ENCODE peak calls at places on chromosomes 4 and X, in five cellular contexts. H is aorta; L is psoas muscle; J is SJSA1; E is effector memory CD4-positive, alpha-beta T cell. V is an unnamed sample. For H3K4me1 and H3K9me3, the result is how much of the 10 kb centered on the place peaks cover.

GRCh38 chrX:100413231-100413630 is 3.2 kb upstream of the PCDH19 start:
- DNase-seq in H (no peak), E (no peak), J (no peak), L (no peak), V (peak)

GRCh38 chrX:7120578-7121219 is 26.8 kb upstream of the STS start:
- DNase-seq in J (no peak), H (no peak), L (no peak), E (no peak), V (no peak)

GRCh38 chrX:82224961-82225360 is 1023.1 kb downstream of the SH3BGRL start:
- DNase-seq in H (no peak), J (no peak), E (no peak), L (no peak), V (no peak)

GRCh38 chr4:75733369-75733768 is 9.0 kb downstream of the USO1 start:
- DNase-seq in L (no peak), J (no peak), H (no peak), E (no peak), V (no peak)

GRCh38 chr4:25925486-25926201 is 11.6 kb downstream of the SMIM20 start:
- DNase-seq in J (no peak), E (peak), L (no peak), H (no peak), V (peak)

GRCh38 chr4:82774711-82775171 is 23.9 kb downstream of the SCD5 start:
- DNase-seq in J (no peak), L (no peak), H (no peak), E (no peak), V (no peak)

GRCh38 chr4:55378617-55379467 is 16.9 kb upstream of the TMEM165 start:
- DNase-seq in H (no peak), J (peak), E (no peak), L (no peak), V (peak)

GRCh38 chrX:72685810-72686465 is 28.2 kb downstream of the PHKA1 start:
- DNase-seq in L (no peak), E (no peak), H (no peak), J (no peak), V (no peak)

GRCh38 chrX:8803326-8803725 is 2.1 kb upstream of the FAM9A start:
- DNase-seq in J (no peak), L (no peak), H (no peak), E (no peak), V (no peak)

GRCh38 chr4:57405359-57405758 is 295.2 kb upstream of the IGFBP7 start:
- DNase-seq in H (no peak), J (no peak), E (no peak), L (no peak), V (no peak)

GRCh38 chr4:176824645-176825366 is 32.1 kb upstream of the VEGFC start:
- DNase-seq in L (no peak), J (no peak), E (no peak), H (no peak), V (no peak)

GRCh38 chr4:146255463-146255862 is 41.1 kb downstream of the REELD1 start:
- DNase-seq in E (no peak), L (no peak), J (no peak), H (no peak), V (no peak)

GRCh38 chr4:103365285-103365684 is 167.1 kb upstream of the CENPE start:
- DNase-seq in H (no peak), L (no peak), J (no peak), E (no peak), V (no peak)

GRCh38 chrX:13742397-13743176 is 8.0 kb downstream of the OFD1 start:
- DNase-seq in L (no peak), J (no peak), H (no peak), E (peak), V (no peak)

GRCh38 chr4:13415068-13415785 is 68.9 kb downstream of the RAB28 start:
- DNase-seq in L (peak), H (peak), E (no peak), J (no peak), V (no peak)

GRCh38 chrX:115642895-115643530 is 82.0 kb downstream of the PLS3 start:
- DNase-seq in L (no peak), H (no peak), E (no peak), J (peak), V (peak)

GRCh38 chr4:128512161-128512560 is 224.5 kb upstream of the PGRMC2 start:
- DNase-seq in E (no peak), L (no peak), H (no peak), J (no peak), V (no peak)

GRCh38 chrX:24668111-24668510 is 21.0 kb upstream of the PCYT1B start:
- DNase-seq in E (no peak), L (no peak), J (no peak), H (no peak), V (peak)

GRCh38 chr4:74768857-74769525 is 25.3 kb downstream of the BTC start:
- DNase-seq in H (no peak), L (no peak), E (no peak), J (no peak), V (no peak)

GRCh38 chr4:27008693-27009092 is 148.1 kb downstream of the STIM2 start:
- DNase-seq in H (no peak), J (no peak), L (no peak), E (no peak), V (no peak)

GRCh38 chr4:87078987-87079469 is 141.4 kb downstream of the KLHL8 start:
- DNase-seq in E (no peak), J (peak), L (peak), H (no peak), V (no peak)

GRCh38 chrX:120356084-120356483 is 5.8 kb upstream of the ATP1B4 start:
- DNase-seq in E (no peak), H (no peak), J (no peak), L (no peak), V (no peak)

GRCh38 chrX:13167444-13168207 is 123.2 kb upstream of the FAM9C start:
- DNase-seq in J (no peak), H (no peak), E (no peak), L (no peak), V (peak)

GRCh38 chrX:27451324-27451723 is 11.8 kb downstream of the PPP4R3C start:
- DNase-seq in L (no peak), J (no peak), H (no peak), E (no peak), V (no peak)

GRCh38 chr4:48367016-48367415 is 25.7 kb downstream of the SLAIN2 start:
- DNase-seq in H (no peak), J (no peak), L (no peak), E (no peak), V (no peak)

GRCh38 chr4:120692964-120693363 is 229.6 kb downstream of the PRDM5 start:
- DNase-seq in J (peak), L (no peak), H (no peak), E (no peak), V (peak)

GRCh38 chr4:146521543-146522097 is at the start of gene SLC10A7:
- DNase-seq in H (peak), J (peak), L (peak), E (peak), V (peak)

GRCh38 chr4:159035570-159035969 is 67.3 kb upstream of the RAPGEF2 start:
- DNase-seq in L (no peak), H (no peak), J (no peak), E (no peak), V (no peak)

GRCh38 chrX:44733931-44734330 is 109.9 kb upstream of the DUSP21 start:
- DNase-seq in L (no peak), H (no peak), E (no peak), J (no peak), V (no peak)

GRCh38 chr4:71026086-71026485 is 32.6 kb downstream of the DCK start:
- DNase-seq in E (no peak), L (no peak), H (no peak), J (no peak), V (no peak)

DNA sequence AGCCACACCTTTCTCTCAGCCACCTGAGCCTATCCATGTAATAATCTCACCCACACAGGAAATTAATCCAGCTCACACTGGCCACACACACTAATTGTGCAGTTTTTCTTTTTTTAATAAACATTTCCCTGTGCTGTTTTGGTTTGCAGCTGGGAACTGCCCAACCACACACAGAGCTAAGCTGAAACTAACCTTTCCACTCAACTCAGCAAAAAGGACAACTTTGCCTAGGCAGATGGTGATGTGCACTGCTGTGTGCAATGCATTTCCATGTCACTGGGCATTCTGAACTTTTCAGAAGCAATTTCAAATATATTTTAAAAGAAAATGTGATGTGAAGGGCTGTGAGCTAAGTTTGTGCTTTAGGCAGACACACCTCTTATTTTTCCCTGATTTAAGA is 70.0 kb upstream of the TLL1 start:
- DNase-seq in J (no peak), E (no peak), L (no peak), H (no peak), V (no peak)
- H3K4me1 ChIP-seq in J (under half), E (under half), L (under half), H (under half), V (under half)

DNA sequence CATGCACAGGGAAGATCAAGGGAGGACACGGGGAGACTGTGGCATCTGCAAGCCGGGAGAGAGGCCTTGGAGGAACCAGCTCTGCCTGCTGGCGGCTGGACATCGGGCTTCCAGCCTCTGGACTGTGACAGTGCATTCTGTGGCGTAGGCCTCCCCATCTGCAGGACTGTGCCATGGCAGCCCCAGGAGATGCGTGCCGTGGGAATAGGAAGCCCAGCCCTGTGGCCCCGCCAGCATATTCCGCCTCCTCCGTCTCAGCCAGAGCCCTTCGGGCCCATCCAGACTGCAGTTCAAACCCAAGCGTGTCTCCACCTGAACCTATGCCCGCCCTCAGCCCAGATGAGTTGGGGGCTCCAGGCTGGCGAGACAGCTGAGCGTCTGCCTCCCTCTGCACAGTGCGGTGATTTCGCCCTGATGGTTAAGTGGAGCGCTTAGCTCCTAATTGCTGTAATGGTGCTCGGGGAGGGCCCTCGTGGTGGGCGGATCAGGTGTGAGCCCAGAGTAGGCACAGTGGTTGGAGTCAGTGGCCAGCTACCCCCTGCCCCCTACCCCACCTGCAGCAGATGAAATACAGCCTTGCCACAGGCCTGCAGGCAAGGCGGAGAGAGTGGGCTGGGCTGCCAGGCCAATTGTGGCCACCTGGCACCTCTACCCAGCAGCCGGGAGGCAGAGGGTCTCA is 133.9 kb downstream of the HMX1 start:
- DNase-seq in J (no peak), E (no peak), H (no peak), L (peak), V (no peak)
- H3K9me3 ChIP-seq in J (under half), E (under half), H (under half), L (under half), V (under half)

GRCh38 chr4:78556655-78557054 is 5.1 kb downstream of the ANXA3 start:
- DNase-seq in H (no peak), L (no peak), J (no peak), E (no peak), V (no peak)
- H3K4me1 ChIP-seq in H (under half), L (under half), J (half or more), E (under half), V (under half)

GRCh38 chr4:164358400-164358799 is 395.5 kb upstream of the SMIM31 start:
- DNase-seq in L (no peak), J (no peak), E (no peak), H (no peak), V (no peak)
- H3K9me3 ChIP-seq in L (under half), J (under half), E (under half), H (under half), V (under half)